ENCODE peak calls at places on chromosomes 3 and 15, in eight cellular contexts. One of them, this sample, is unnamed.

GRCh38 chr15:40702077-40702476 is 7.1 kb downstream of the RAD51 start:
- DNase-seq in astrocyte of the cerebellum: no peak
- DNase-seq in AG09309: no peak
- DNase-seq in left lung: no peak
- DNase-seq in endothelial cell: no peak
- DNase-seq in HCT116: no peak
- DNase-seq in kidney: no peak
- DNase-seq in nephron progenitor cell: no peak
- DNase-seq in this sample: no peak

GRCh38 chr3:136332302-136332701 is 82.2 kb downstream of the PCCB start:
- DNase-seq in astrocyte of the cerebellum: no peak
- DNase-seq in AG09309: no peak
- DNase-seq in left lung: no peak
- DNase-seq in endothelial cell: no peak
- DNase-seq in HCT116: no peak
- DNase-seq in kidney: no peak
- DNase-seq in nephron progenitor cell: no peak
- DNase-seq in this sample: no peak

GRCh38 chr3:118466795-118467330 is 567.8 kb downstream of the IGSF11 start:
- DNase-seq in astrocyte of the cerebellum: no peak
- DNase-seq in AG09309: no peak
- DNase-seq in left lung: no peak
- DNase-seq in endothelial cell: no peak
- DNase-seq in HCT116: no peak
- DNase-seq in kidney: no peak
- DNase-seq in nephron progenitor cell: no peak
- DNase-seq in this sample: no peak

GRCh38 chr15:33201376-33202189 is 7.1 kb upstream of the FMN1 start:
- DNase-seq in astrocyte of the cerebellum: no peak
- DNase-seq in AG09309: no peak
- DNase-seq in left lung: peak; percentile 62
- DNase-seq in endothelial cell: peak; percentile 8
- DNase-seq in HCT116: peak; percentile 95
- DNase-seq in kidney: peak; percentile 72
- DNase-seq in nephron progenitor cell: peak; percentile 21
- DNase-seq in this sample: peak; percentile 58

GRCh38 chr3:14634763-14635400 is 16.7 kb upstream of the CCDC174 start:
- DNase-seq in astrocyte of the cerebellum: no peak
- DNase-seq in AG09309: no peak
- DNase-seq in left lung: no peak
- DNase-seq in endothelial cell: no peak
- DNase-seq in HCT116: no peak
- DNase-seq in kidney: no peak
- DNase-seq in nephron progenitor cell: no peak
- DNase-seq in this sample: no peak

GRCh38 chr15:40984406-40984805 is 31.1 kb downstream of the CHAC1 start:
- DNase-seq in astrocyte of the cerebellum: no peak
- DNase-seq in AG09309: no peak
- DNase-seq in left lung: no peak
- DNase-seq in endothelial cell: no peak
- DNase-seq in HCT116: no peak
- DNase-seq in kidney: no peak
- DNase-seq in nephron progenitor cell: no peak
- DNase-seq in this sample: no peak

GRCh38 chr15:81003023-81003350 is 2.3 kb downstream of the TLNRD1 start:
- DNase-seq in astrocyte of the cerebellum: no peak
- DNase-seq in AG09309: no peak
- DNase-seq in left lung: no peak
- DNase-seq in endothelial cell: no peak
- DNase-seq in HCT116: no peak
- DNase-seq in kidney: peak; percentile 73
- DNase-seq in nephron progenitor cell: no peak
- DNase-seq in this sample: no peak

GRCh38 chr3:113179235-113179829 is 32.0 kb upstream of the BOC start:
- DNase-seq in astrocyte of the cerebellum: no peak
- DNase-seq in AG09309: no peak
- DNase-seq in left lung: no peak
- DNase-seq in endothelial cell: no peak
- DNase-seq in HCT116: no peak
- DNase-seq in kidney: no peak
- DNase-seq in nephron progenitor cell: peak; percentile 15
- DNase-seq in this sample: no peak

GRCh38 chr15:100922192-100923040 is 3.3 kb downstream of the LRRK1 start:
- DNase-seq in astrocyte of the cerebellum: no peak
- DNase-seq in AG09309: no peak
- DNase-seq in left lung: no peak
- DNase-seq in endothelial cell: no peak
- DNase-seq in HCT116: no peak
- DNase-seq in kidney: no peak
- DNase-seq in nephron progenitor cell: no peak
- DNase-seq in this sample: no peak

GRCh38 chr15:63157891-63158431 is 684 bp upstream of the RPS27L start:
- DNase-seq in astrocyte of the cerebellum: peak; percentile 53
- DNase-seq in AG09309: peak; percentile 48
- DNase-seq in left lung: peak; percentile 62
- DNase-seq in endothelial cell: peak; percentile 46
- DNase-seq in HCT116: peak; percentile 32
- DNase-seq in kidney: no peak
- DNase-seq in nephron progenitor cell: peak; percentile 49
- DNase-seq in this sample: peak; percentile 54

GRCh38 chr3:172153335-172153861 is 114.0 kb downstream of the FNDC3B start:
- DNase-seq in astrocyte of the cerebellum: peak; percentile 95
- DNase-seq in AG09309: peak; percentile 93
- DNase-seq in left lung: peak; percentile 95
- DNase-seq in endothelial cell: peak; percentile 67
- DNase-seq in HCT116: peak; percentile 93
- DNase-seq in kidney: peak; percentile 96
- DNase-seq in nephron progenitor cell: peak; percentile 35
- DNase-seq in this sample: peak; percentile 98
- TF ChIP-seq CTCF in astrocyte of the cerebellum: no peak
- TF ChIP-seq CTCF in AG09309: no peak
- TF ChIP-seq CTCF in left lung: no peak
- TF ChIP-seq CTCF in endothelial cell: no peak
- TF ChIP-seq CTCF in HCT116: no peak
- TF ChIP-seq CTCF in kidney: no peak
- TF ChIP-seq CTCF in nephron progenitor cell: no peak
- TF ChIP-seq CTCF in this sample: no peak

DNA sequence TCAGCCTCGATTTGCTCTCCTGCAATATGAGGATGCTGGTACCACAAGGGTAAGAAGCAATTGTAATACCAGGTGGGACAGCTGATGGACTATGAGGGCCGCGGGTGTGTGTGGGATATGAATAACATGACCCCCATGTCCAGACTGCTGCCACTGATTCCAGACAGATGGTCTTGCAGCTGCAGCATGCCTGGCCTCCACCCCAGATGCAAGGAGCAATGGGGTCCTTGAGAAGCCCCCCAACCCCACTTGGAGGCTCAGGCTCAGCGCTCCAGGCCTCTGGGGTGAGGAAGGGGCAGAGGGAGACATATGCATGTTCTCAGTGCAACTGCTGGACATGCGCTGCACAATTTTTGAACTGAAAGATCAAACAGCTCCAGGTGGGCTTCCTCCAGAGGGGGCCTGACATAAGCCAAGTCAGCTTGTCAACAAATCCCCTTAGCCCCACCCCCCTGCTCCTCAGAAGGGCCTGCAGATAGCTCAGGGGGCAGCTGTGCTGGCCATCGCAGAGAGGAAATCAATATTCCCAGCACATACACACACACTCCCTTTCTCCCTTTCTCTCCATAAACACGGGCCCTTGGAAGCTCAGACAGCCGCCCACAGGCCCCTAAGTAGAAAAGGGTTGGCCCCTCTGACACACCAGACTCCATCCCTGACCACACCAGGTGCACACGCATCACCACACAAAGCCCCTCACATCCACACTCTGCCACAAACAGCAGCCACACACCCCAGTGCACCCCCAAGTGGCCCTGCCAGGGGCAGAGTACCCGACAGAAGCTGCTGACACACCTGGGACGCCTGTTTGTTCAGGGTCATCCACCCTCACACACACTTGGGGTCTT is 107.0 kb downstream of the IQSEC1 start:
- DNase-seq in astrocyte of the cerebellum: no peak
- DNase-seq in AG09309: no peak
- DNase-seq in left lung: no peak
- DNase-seq in endothelial cell: no peak
- DNase-seq in HCT116: no peak
- DNase-seq in kidney: peak; percentile 54
- DNase-seq in nephron progenitor cell: no peak
- DNase-seq in this sample: no peak
- TF ChIP-seq CTCF in astrocyte of the cerebellum: no peak
- TF ChIP-seq CTCF in AG09309: no peak
- TF ChIP-seq CTCF in left lung: no peak
- TF ChIP-seq CTCF in endothelial cell: no peak
- TF ChIP-seq CTCF in HCT116: no peak
- TF ChIP-seq CTCF in kidney: no peak
- TF ChIP-seq CTCF in nephron progenitor cell: no peak
- TF ChIP-seq CTCF in this sample: no peak

GRCh38 chr3:163058190-163058854 is 1561.7 kb downstream of the OTOL1 start:
- DNase-seq in astrocyte of the cerebellum: no peak
- DNase-seq in AG09309: no peak
- DNase-seq in left lung: no peak
- DNase-seq in endothelial cell: no peak
- DNase-seq in HCT116: no peak
- DNase-seq in kidney: no peak
- DNase-seq in nephron progenitor cell: no peak
- DNase-seq in this sample: no peak

DNA sequence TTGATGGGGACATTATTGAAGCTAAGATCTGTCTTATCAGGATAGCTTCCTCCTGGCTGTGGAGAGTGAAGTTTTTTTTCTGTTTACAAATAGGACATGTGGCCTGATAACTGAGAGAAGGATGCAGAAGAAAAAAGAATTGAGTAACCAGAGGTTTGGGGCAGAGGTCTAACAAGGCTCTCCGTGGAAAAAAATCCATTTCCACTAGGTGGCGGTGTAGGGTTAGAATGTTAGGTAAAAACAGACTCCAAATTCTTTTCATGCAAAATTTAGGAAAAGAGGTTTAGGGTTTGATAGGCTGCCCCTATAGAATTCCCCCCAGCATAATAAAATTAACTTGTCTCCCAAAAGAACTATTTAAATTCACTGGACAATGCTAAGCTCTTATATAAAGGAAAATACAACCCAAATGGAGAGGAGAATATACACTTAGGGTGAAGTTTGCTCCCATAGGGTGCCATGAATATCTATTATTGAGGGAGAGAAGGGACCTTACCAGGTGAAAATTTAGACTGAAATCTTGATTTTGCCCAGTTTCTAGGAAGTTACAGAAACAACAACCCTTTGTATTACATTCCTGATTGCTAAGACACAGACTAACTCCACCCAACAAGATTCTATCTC is 1560.4 kb downstream of the OTOL1 start:
- DNase-seq in astrocyte of the cerebellum: peak; percentile 36
- DNase-seq in AG09309: no peak
- DNase-seq in left lung: no peak
- DNase-seq in endothelial cell: peak; percentile 70
- DNase-seq in HCT116: peak; percentile 42
- DNase-seq in kidney: no peak
- DNase-seq in nephron progenitor cell: peak; percentile 57
- DNase-seq in this sample: peak; percentile 80
- TF ChIP-seq CTCF in astrocyte of the cerebellum: peak; percentile 69
- TF ChIP-seq CTCF in AG09309: peak; percentile 56
- TF ChIP-seq CTCF in left lung: peak; percentile 41
- TF ChIP-seq CTCF in endothelial cell: peak; percentile 85
- TF ChIP-seq CTCF in HCT116: peak; percentile 59
- TF ChIP-seq CTCF in kidney: peak; percentile 28
- TF ChIP-seq CTCF in nephron progenitor cell: peak; percentile 67
- TF ChIP-seq CTCF in this sample: peak; percentile 69

GRCh38 chr15:60215225-60215963 is 182.4 kb downstream of the ANXA2 start:
- DNase-seq in astrocyte of the cerebellum: no peak
- DNase-seq in AG09309: no peak
- DNase-seq in left lung: no peak
- DNase-seq in endothelial cell: no peak
- DNase-seq in HCT116: no peak
- DNase-seq in kidney: no peak
- DNase-seq in nephron progenitor cell: no peak
- DNase-seq in this sample: no peak

GRCh38 chr15:60208708-60209107 is 189.1 kb downstream of the ANXA2 start:
- DNase-seq in astrocyte of the cerebellum: no peak
- DNase-seq in AG09309: no peak
- DNase-seq in left lung: no peak
- DNase-seq in endothelial cell: no peak
- DNase-seq in HCT116: no peak
- DNase-seq in kidney: no peak
- DNase-seq in nephron progenitor cell: no peak
- DNase-seq in this sample: no peak

GRCh38 chr15:60213377-60214010 is 184.3 kb downstream of the ANXA2 start:
- DNase-seq in astrocyte of the cerebellum: no peak
- DNase-seq in AG09309: no peak
- DNase-seq in left lung: no peak
- DNase-seq in endothelial cell: no peak
- DNase-seq in HCT116: no peak
- DNase-seq in kidney: no peak
- DNase-seq in nephron progenitor cell: no peak
- DNase-seq in this sample: peak; percentile 7

GRCh38 chr15:60214201-60214600 is 183.6 kb downstream of the ANXA2 start:
- DNase-seq in astrocyte of the cerebellum: no peak
- DNase-seq in AG09309: no peak
- DNase-seq in left lung: no peak
- DNase-seq in endothelial cell: no peak
- DNase-seq in HCT116: no peak
- DNase-seq in kidney: no peak
- DNase-seq in nephron progenitor cell: no peak
- DNase-seq in this sample: no peak

GRCh38 chr15:60212536-60212935 is 185.2 kb downstream of the ANXA2 start:
- DNase-seq in astrocyte of the cerebellum: no peak
- DNase-seq in AG09309: no peak
- DNase-seq in left lung: no peak
- DNase-seq in endothelial cell: no peak
- DNase-seq in HCT116: no peak
- DNase-seq in kidney: no peak
- DNase-seq in nephron progenitor cell: no peak
- DNase-seq in this sample: peak; percentile 10
- TF ChIP-seq CTCF in astrocyte of the cerebellum: no peak
- TF ChIP-seq CTCF in AG09309: no peak
- TF ChIP-seq CTCF in left lung: no peak
- TF ChIP-seq CTCF in endothelial cell: no peak
- TF ChIP-seq CTCF in HCT116: peak; percentile 29
- TF ChIP-seq CTCF in kidney: no peak
- TF ChIP-seq CTCF in nephron progenitor cell: no peak
- TF ChIP-seq CTCF in this sample: no peak

GRCh38 chr3:31785734-31786133 is 195.3 kb downstream of the OSBPL10 start:
- DNase-seq in astrocyte of the cerebellum: no peak
- DNase-seq in AG09309: no peak
- DNase-seq in left lung: no peak
- DNase-seq in endothelial cell: no peak
- DNase-seq in HCT116: no peak
- DNase-seq in kidney: no peak
- DNase-seq in nephron progenitor cell: no peak
- DNase-seq in this sample: no peak
- TF ChIP-seq CTCF in astrocyte of the cerebellum: no peak
- TF ChIP-seq CTCF in AG09309: no peak
- TF ChIP-seq CTCF in left lung: no peak
- TF ChIP-seq CTCF in endothelial cell: no peak
- TF ChIP-seq CTCF in HCT116: no peak
- TF ChIP-seq CTCF in kidney: no peak
- TF ChIP-seq CTCF in nephron progenitor cell: no peak
- TF ChIP-seq CTCF in this sample: no peak

GRCh38 chr3:67016522-67017080 is 18.5 kb downstream of the KBTBD8 start:
- DNase-seq in astrocyte of the cerebellum: no peak
- DNase-seq in AG09309: no peak
- DNase-seq in left lung: no peak
- DNase-seq in endothelial cell: no peak
- DNase-seq in HCT116: no peak
- DNase-seq in kidney: no peak
- DNase-seq in nephron progenitor cell: no peak
- DNase-seq in this sample: no peak
- TF ChIP-seq CTCF in astrocyte of the cerebellum: no peak
- TF ChIP-seq CTCF in AG09309: no peak
- TF ChIP-seq CTCF in left lung: no peak
- TF ChIP-seq CTCF in endothelial cell: no peak
- TF ChIP-seq CTCF in HCT116: no peak
- TF ChIP-seq CTCF in kidney: no peak
- TF ChIP-seq CTCF in nephron progenitor cell: no peak
- TF ChIP-seq CTCF in this sample: no peak

This sample was measured in Calu3.